ENCODE peak calls at places on chromosomes 16 and 17, in five cellular contexts. R is CD8-positive, alpha-beta T cell; N is mucosa of descending colon; B is kidney; Z is retinal pigment epithelial cell. C is an unnamed sample.

GRCh38 chr16:54402873-54403272 is 116.3 kb upstream of the IRX3 start:
- DNase-seq in B (no peak), Z (no peak), R (no peak), N (no peak), C (no peak)

GRCh38 chr16:23824909-23825308 is 10.9 kb upstream of the PRKCB start:
- DNase-seq in N (no peak), B (no peak), Z (no peak), R (no peak), C (no peak)

GRCh38 chr17:38875477-38876080 is 5.7 kb downstream of the LASP1 start:
- DNase-seq in B (no peak), Z (no peak), N (peak), R (no peak), C (no peak)

GRCh38 chr17:82631544-82631943 is 16.7 kb downstream of the WDR45B start:
- DNase-seq in Z (no peak), B (no peak), N (no peak), R (no peak), C (no peak)

GRCh38 chr17:78735832-78736525 is 46.1 kb downstream of the CYTH1 start:
- DNase-seq in Z (no peak), R (no peak), N (no peak), B (no peak), C (no peak)

GRCh38 chr16:3922241-3922640 is 41.7 kb upstream of the CREBBP start:
- DNase-seq in Z (no peak), N (no peak), B (no peak), R (no peak), C (no peak)

GRCh38 chr17:46859996-46860395 is 8.6 kb downstream of the WNT9B start:
- DNase-seq in R (no peak), Z (no peak), B (peak), N (no peak), C (no peak)

GRCh38 chr17:57215317-57215716 is 41.0 kb upstream of the MSI2 start:
- DNase-seq in R (no peak), N (no peak), B (no peak), Z (peak), C (no peak)

GRCh38 chr17:82120148-82120547 is 22.1 kb upstream of the FASN start:
- DNase-seq in B (no peak), N (no peak), R (no peak), Z (no peak), C (no peak)

GRCh38 chr17:42555122-42555622 is 2.4 kb downstream of the HSD17B1 start:
- DNase-seq in R (no peak), B (no peak), Z (no peak), N (no peak), C (no peak)

GRCh38 chr17:42553161-42553818 is 567 bp downstream of the HSD17B1 start:
- DNase-seq in N (peak), Z (no peak), B (no peak), R (no peak), C (no peak)

GRCh38 chr17:42554250-42555121 is 1.8 kb downstream of the HSD17B1 start:
- DNase-seq in B (peak), Z (no peak), N (peak), R (peak), C (peak)

GRCh38 chr17:42548993-42549755 is 3.5 kb upstream of the HSD17B1 start:
- DNase-seq in R (no peak), N (peak), B (no peak), Z (no peak), C (no peak)

GRCh38 chr17:42553866-42554249 is 1.1 kb downstream of the HSD17B1 start:
- DNase-seq in N (peak), R (no peak), B (no peak), Z (no peak), C (no peak)
- TF ChIP-seq CTCF in N (no peak), R (no peak), B (no peak), Z (peak), C (no peak)

GRCh38 chr17:44829558-44830358 is at the start of gene GJC1:
- DNase-seq in Z (no peak), R (peak), B (peak), N (no peak), C (peak)
- TF ChIP-seq CTCF in Z (no peak), R (no peak), B (no peak), N (no peak), C (no peak)

GRCh38 chr17:39939588-39940419 is 12.3 kb downstream of the LRRC3C start:
- DNase-seq in Z (no peak), R (peak), N (no peak), B (no peak), C (no peak)
- TF ChIP-seq CTCF in Z (peak), R (no peak), N (no peak), B (peak), C (peak)

DNA sequence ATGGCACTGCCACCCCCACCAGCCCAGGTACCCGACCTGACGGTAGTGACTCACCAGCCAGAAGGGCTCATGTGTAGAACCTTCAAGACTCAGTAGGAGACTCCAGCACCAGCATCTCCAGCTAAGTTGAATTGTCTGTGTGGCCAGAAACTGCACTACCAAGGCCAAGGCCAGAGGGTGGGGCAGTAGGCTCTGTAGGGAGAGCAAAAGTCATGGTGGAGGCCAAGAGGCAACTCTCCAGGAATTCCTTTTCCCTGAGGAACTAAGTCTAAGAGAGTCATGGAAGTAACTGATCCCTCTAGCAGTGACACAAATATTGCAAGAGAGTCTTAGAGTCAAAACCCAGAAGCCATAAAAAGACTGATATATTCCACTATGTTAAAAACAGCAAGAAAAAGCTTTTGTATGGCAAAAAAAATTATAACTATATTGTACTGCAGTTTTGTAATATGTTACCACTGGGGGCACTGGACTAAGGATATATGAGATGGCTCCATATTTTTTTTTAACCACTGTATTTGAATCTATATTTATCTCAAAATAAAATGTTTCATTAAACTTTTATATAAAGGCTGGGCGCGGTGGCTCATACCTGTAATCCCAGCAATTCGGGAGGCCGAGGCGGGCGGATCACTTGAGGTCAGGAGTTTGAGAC is 30.2 kb upstream of the GUCY2D start:
- DNase-seq in Z (no peak), N (no peak), R (no peak), B (no peak), C (no peak)
- TF ChIP-seq CTCF in Z (peak), N (no peak), R (no peak), B (no peak), C (peak)

DNA sequence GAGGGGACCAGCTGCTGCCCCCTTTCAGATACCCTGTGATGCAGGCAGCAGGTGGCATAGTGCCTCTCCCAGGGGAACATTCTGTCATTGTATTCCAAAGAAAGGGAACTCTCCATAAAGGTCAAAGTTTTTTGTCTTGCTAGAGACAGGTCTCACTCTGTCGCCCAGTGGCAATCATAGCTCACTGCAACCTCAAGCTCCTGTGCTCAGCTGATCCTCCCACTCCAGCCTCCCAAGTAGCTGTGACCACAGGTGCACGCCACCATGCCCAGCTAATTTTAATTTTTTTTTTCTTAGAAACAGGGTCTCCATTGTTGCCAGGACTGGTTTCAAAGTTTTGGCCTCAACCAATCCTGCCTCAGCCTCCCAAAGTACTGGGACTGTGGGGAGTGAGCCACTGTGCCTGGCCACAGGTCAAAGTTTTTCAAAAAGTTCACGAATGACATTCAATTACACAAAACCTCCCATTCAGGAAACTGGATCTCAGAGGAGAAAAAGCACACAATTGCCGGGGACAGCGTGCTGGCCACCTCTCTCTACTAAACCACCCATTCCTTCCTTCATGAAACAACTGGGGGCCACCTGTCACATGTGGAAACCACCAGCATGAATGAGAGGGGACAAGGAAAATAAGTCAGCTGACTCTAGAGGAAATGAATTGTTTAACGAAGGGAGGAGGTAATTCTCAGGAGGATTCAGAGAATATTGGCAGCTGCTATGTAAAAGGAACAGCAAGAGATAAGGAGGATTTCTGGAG is 80.0 kb downstream of the MARCHF10 start:
- DNase-seq in B (no peak), N (no peak), R (no peak), Z (no peak), C (no peak)
- TF ChIP-seq CTCF in B (no peak), N (no peak), R (no peak), Z (no peak), C (no peak)

GRCh38 chr17:5781236-5781927 is 197.1 kb upstream of the NLRP1 start:
- DNase-seq in B (no peak), N (no peak), R (no peak), Z (no peak), C (no peak)

GRCh38 chr17:5783269-5783668 is 199.0 kb upstream of the NLRP1 start:
- DNase-seq in Z (no peak), R (no peak), B (no peak), N (no peak), C (no peak)

GRCh38 chr17:5783851-5784250 is 199.5 kb upstream of the NLRP1 start:
- DNase-seq in B (no peak), R (no peak), N (no peak), Z (no peak), C (no peak)

GRCh38 chr17:5784791-5785190 is 200.5 kb upstream of the NLRP1 start:
- DNase-seq in B (no peak), R (no peak), Z (no peak), N (no peak), C (no peak)

DNA sequence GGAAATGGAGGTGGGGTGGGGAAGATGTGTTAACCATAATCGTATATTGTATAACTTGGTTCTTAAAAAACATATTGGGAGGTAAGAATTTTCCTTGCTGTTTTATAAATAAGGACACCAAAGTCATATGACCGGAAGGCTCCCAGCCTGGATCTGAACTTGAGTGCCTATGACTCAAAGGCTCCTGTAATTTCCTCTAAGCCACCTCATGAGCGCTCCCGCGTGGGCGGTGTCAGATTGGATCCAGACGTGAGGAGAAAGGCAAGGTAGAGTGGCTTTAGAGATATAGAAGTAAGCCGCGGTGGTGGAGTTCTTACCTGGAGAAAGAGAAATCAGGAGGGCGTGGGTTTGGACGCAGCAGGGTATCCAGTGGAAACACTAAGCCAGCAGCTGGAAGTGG is 196.2 kb upstream of the NLRP1 start:
- DNase-seq in R (no peak), B (no peak), N (no peak), Z (no peak), C (no peak)
- TF ChIP-seq CTCF in R (no peak), B (no peak), N (no peak), Z (no peak), C (no peak)

GRCh38 chr17:74183411-74183810 is 20.1 kb upstream of the RPL38 start:
- DNase-seq in N (no peak), Z (no peak), R (no peak), B (peak), C (no peak)
- TF ChIP-seq CTCF in N (no peak), Z (no peak), R (no peak), B (no peak), C (no peak)

DNA sequence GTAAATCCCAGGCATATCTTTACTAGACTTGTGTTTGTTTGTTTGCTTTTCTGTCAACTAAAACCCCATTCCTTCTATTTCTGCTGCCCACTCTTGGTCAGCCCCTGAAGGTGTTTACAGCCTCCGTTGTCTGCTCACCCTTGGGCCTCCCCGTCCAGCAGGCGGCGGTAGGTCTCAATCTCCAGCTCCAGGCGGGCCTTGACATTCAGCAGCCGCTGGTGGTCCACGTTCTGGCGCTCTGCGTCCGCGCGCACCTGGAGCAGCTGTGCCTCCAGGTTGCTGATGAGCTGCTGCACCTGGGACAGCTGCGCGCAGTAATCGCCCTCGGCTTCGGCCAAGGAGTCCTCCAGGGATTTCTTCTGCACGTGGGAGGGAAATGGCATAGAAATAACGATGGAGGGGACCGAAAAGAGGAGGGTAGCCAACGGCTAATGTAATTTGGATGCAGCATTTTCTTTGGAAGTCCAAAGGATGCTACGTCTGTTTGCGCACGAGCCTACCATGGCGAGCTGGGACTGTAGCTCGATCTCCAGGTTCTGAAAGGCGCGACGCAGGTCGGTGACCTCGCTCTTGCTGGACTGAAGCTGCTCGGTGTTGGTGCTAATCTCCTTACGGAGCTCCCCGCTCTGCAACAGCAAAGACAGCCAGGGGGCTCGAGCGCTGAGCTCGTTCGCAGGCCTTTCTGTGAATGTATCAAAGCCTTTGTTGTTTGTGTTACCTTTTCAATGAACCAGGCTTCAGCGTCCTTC is 3.9 kb downstream of the KRT12 start:
- DNase-seq in B (no peak), R (no peak), N (no peak), Z (no peak), C (peak)
- TF ChIP-seq CTCF in B (no peak), R (no peak), N (no peak), Z (peak), C (peak)

C was measured in neural crest cell.